ENCODE peak calls at places on chromosomes 11 and 22, in ten cellular contexts. T is activated T-helper 1 cell treated with Interleukin-2 at 50 U/mL for 16 hours; C is aorta; W is NCI-H460; V is DMS53; P is stromal cell of bone marrow; J is EH; D is transverse colon; I is anterior cingulate cortex; M is activated naive CD4-positive, alpha-beta T cell treated with anti-CD3 and anti-CD28 coated beads, Interleukin-2, amount 50 U/mL, for 16 hours. E is an unnamed sample.

GRCh38 chr22:28923826-28924732 is 40.7 kb downstream of the ZNRF3 start:
- DNase-seq in V (peak), D (peak), W (no peak), P (no peak), T (no peak), I (peak), J (no peak), M (no peak), C (peak), E (no peak)

GRCh38 chr11:11740081-11740702 is 101.6 kb upstream of the USP47 start:
- DNase-seq in D (no peak), J (no peak), M (no peak), P (no peak), I (no peak), V (no peak), C (no peak), W (no peak), T (no peak), E (no peak)

GRCh38 chr11:105870521-105871113 is 151.4 kb downstream of the MSANTD4 start:
- DNase-seq in I (no peak), J (no peak), P (peak), T (no peak), C (no peak), V (no peak), W (no peak), D (no peak), M (no peak), E (no peak)

GRCh38 chr11:67265633-67266423 is 445 bp upstream of the GRK2 start:
- DNase-seq in W (peak), M (peak), C (peak), I (peak), J (peak), T (peak), D (peak), V (peak), P (no peak), E (peak)

GRCh38 chr11:134049303-134049702 is 19.6 kb upstream of the JAM3 start:
- DNase-seq in W (no peak), T (no peak), D (no peak), M (no peak), I (no peak), J (no peak), P (no peak), C (no peak), V (peak), E (no peak)

GRCh38 chr11:115042002-115042401 is 363.7 kb downstream of the NXPE2 start:
- DNase-seq in D (no peak), V (no peak), J (no peak), T (no peak), W (no peak), I (no peak), P (no peak), M (no peak), C (no peak), E (no peak)

GRCh38 chr11:31366795-31367194 is 2.7 kb downstream of the DCDC1 start:
- DNase-seq in J (no peak), V (no peak), D (no peak), W (no peak), I (no peak), C (no peak), P (no peak), M (no peak), T (no peak), E (peak)

GRCh38 chr22:35642305-35642741 is 5.9 kb upstream of the APOL6 start:
- DNase-seq in J (peak), V (no peak), T (no peak), C (no peak), P (no peak), M (no peak), I (no peak), D (peak), W (no peak), E (no peak)

GRCh38 chr22:19603767-19604166 is 79.6 kb upstream of the CLDN5 start:
- DNase-seq in P (no peak), W (no peak), D (no peak), M (no peak), J (no peak), V (no peak), I (no peak), C (no peak), T (no peak), E (no peak)

GRCh38 chr11:70487763-70488162 is 89.4 kb downstream of the CTTN start:
- DNase-seq in W (no peak), D (no peak), V (no peak), M (no peak), I (no peak), J (no peak), T (no peak), P (no peak), C (peak), E (no peak)

GRCh38 chr11:107591098-107591445 is at the start of gene ELMOD1:
- DNase-seq in C (peak), J (peak), I (peak), W (peak), P (no peak), D (peak), M (peak), T (no peak), V (peak), E (no peak)

GRCh38 chr11:96393753-96394348 is 4.0 kb downstream of the JRKL start:
- DNase-seq in M (no peak), P (peak), V (peak), W (peak), T (no peak), D (no peak), J (peak), I (no peak), C (no peak), E (peak)

GRCh38 chr11:70594031-70594430 is 195.7 kb downstream of the CTTN start:
- DNase-seq in V (no peak), D (no peak), M (no peak), C (no peak), P (no peak), I (no peak), W (no peak), J (no peak), T (no peak), E (no peak)

GRCh38 chr11:44619931-44620725 is 54.7 kb downstream of the CD82 start:
- DNase-seq in M (peak), I (no peak), W (no peak), P (no peak), C (peak), V (no peak), D (peak), T (no peak), J (no peak), E (no peak)

GRCh38 chr11:35131094-35131493 is 7.9 kb upstream of the CD44 start:
- DNase-seq in P (no peak), D (no peak), W (no peak), V (no peak), T (no peak), I (no peak), C (no peak), M (no peak), J (no peak), E (no peak)

GRCh38 chr11:75536786-75537629 is 11.3 kb upstream of the GDPD5 start:
- DNase-seq in J (peak), D (no peak), T (no peak), I (no peak), V (peak), W (no peak), M (no peak), C (no peak), P (no peak), E (no peak)

GRCh38 chr11:119491753-119492455 is 68.9 kb upstream of the THY1 start:
- DNase-seq in I (no peak), W (no peak), C (no peak), P (no peak), T (no peak), V (peak), M (no peak), J (peak), D (no peak), E (no peak)

GRCh38 chr11:100793525-100793924 is 106.4 kb downstream of the ARHGAP42 start:
- DNase-seq in I (no peak), M (no peak), C (no peak), P (no peak), D (no peak), V (no peak), W (no peak), J (no peak), T (no peak), E (no peak)

GRCh38 chr11:10934293-10934850 is 76.5 kb upstream of the ZBED5 start:
- DNase-seq in T (no peak), J (no peak), P (no peak), C (peak), V (peak), D (peak), M (peak), I (no peak), W (no peak), E (no peak)

GRCh38 chr11:69157156-69157821 is 1.6 kb downstream of the SMIM38 start:
- DNase-seq in C (peak), V (peak), D (no peak), M (no peak), W (no peak), J (peak), T (no peak), I (peak), P (no peak), E (no peak)

GRCh38 chr11:5118893-5119292 is 19.3 kb downstream of the OR52A5 start:
- DNase-seq in J (no peak), D (no peak), P (no peak), C (no peak), M (no peak), I (no peak), T (no peak), W (no peak), V (no peak), E (no peak)

GRCh38 chr22:44618400-44618799 is 83.6 kb upstream of the PRR5 start:
- DNase-seq in C (no peak), I (no peak), P (no peak), T (no peak), W (no peak), M (no peak), V (no peak), J (no peak), D (no peak), E (no peak)

GRCh38 chr22:40521046-40521445 is 115.5 kb downstream of the MRTFA start:
- DNase-seq in P (no peak), T (no peak), J (no peak), D (no peak), I (no peak), W (no peak), M (no peak), V (no peak), C (no peak), E (no peak)

GRCh38 chr22:17767236-17768065 is 6.8 kb downstream of the BID start:
- DNase-seq in C (no peak), I (no peak), M (peak), V (no peak), T (peak), D (no peak), P (no peak), W (no peak), J (no peak), E (no peak)

GRCh38 chr22:29071261-29072045 is 1.4 kb upstream of the KREMEN1 start:
- DNase-seq in C (peak), D (peak), T (peak), W (no peak), P (no peak), V (peak), J (peak), M (peak), I (no peak), E (no peak)

GRCh38 chr11:122599434-122599833 is 56.1 kb upstream of the UBASH3B start:
- DNase-seq in C (no peak), M (no peak), W (no peak), J (peak), T (no peak), P (no peak), V (no peak), D (no peak), I (no peak), E (no peak)

GRCh38 chr11:124801636-124802312 is 1.6 kb upstream of the MSANTD2 start:
- DNase-seq in P (no peak), V (no peak), C (no peak), J (peak), D (no peak), I (no peak), W (no peak), M (no peak), T (no peak), E (no peak)

GRCh38 chr11:2586091-2586792 is 113.6 kb downstream of the KCNQ1OT1 start:
- DNase-seq in T (no peak), V (no peak), M (peak), C (peak), P (no peak), D (peak), J (no peak), W (no peak), I (no peak), E (no peak)

E was measured in naive thymus-derived CD4-positive, alpha-beta T cell.